ENCODE peak calls at places on chromosomes 1 and 21, in eight cellular contexts. One of them, this sample, is unnamed. For H3K4me1, the result is how much of the 10 kb centered on the place peaks cover.

GRCh38 chr1:163074716-163075284 is 5.6 kb downstream of the RGS4 start:
- DNase-seq in spleen: no peak
- DNase-seq in uterus: no peak
- DNase-seq in sigmoid colon: no peak
- DNase-seq in lower lobe of right lung: no peak
- DNase-seq in heart left ventricle: no peak
- DNase-seq in A549: no peak
- DNase-seq in tibial nerve: no peak
- DNase-seq in this sample: no peak

GRCh38 chr1:25610822-25611630 is 5.6 kb upstream of the MAN1C1 start:
- DNase-seq in tibial nerve: no peak
- DNase-seq in heart left ventricle: no peak
- DNase-seq in lower lobe of right lung: no peak
- DNase-seq in uterus: no peak
- DNase-seq in sigmoid colon: no peak
- DNase-seq in A549: no peak
- DNase-seq in spleen: no peak
- DNase-seq in this sample: no peak

GRCh38 chr1:23330846-23331245 is 13.2 kb downstream of the HNRNPR start:
- DNase-seq in sigmoid colon: no peak
- DNase-seq in spleen: no peak
- DNase-seq in uterus: no peak
- DNase-seq in A549: no peak
- DNase-seq in tibial nerve: no peak
- DNase-seq in heart left ventricle: no peak
- DNase-seq in lower lobe of right lung: no peak
- DNase-seq in this sample: no peak

GRCh38 chr21:36902793-36903192 is 63.7 kb downstream of the HLCS start:
- DNase-seq in tibial nerve: no peak
- DNase-seq in uterus: no peak
- DNase-seq in A549: no peak
- DNase-seq in spleen: no peak
- DNase-seq in sigmoid colon: no peak
- DNase-seq in heart left ventricle: no peak
- DNase-seq in lower lobe of right lung: no peak
- DNase-seq in this sample: no peak

GRCh38 chr1:86227026-86227425 is 70.5 kb upstream of the COL24A1 start:
- DNase-seq in tibial nerve: no peak
- DNase-seq in A549: no peak
- DNase-seq in uterus: no peak
- DNase-seq in sigmoid colon: no peak
- DNase-seq in spleen: no peak
- DNase-seq in lower lobe of right lung: no peak
- DNase-seq in heart left ventricle: no peak
- DNase-seq in this sample: no peak

GRCh38 chr1:198969981-198970380 is 331.1 kb downstream of the PTPRC start:
- DNase-seq in spleen: no peak
- DNase-seq in A549: no peak
- DNase-seq in heart left ventricle: no peak
- DNase-seq in tibial nerve: no peak
- DNase-seq in uterus: no peak
- DNase-seq in sigmoid colon: no peak
- DNase-seq in lower lobe of right lung: no peak
- DNase-seq in this sample: no peak

GRCh38 chr1:153610334-153611023 is 2.5 kb downstream of the S100A16 start:
- DNase-seq in heart left ventricle: no peak
- DNase-seq in tibial nerve: no peak
- DNase-seq in A549: peak
- DNase-seq in sigmoid colon: no peak
- DNase-seq in uterus: no peak
- DNase-seq in lower lobe of right lung: no peak
- DNase-seq in spleen: peak
- DNase-seq in this sample: no peak

GRCh38 chr1:116168277-116169032 is 57.3 kb downstream of the MAB21L3 start:
- DNase-seq in uterus: peak
- DNase-seq in spleen: peak
- DNase-seq in tibial nerve: peak
- DNase-seq in sigmoid colon: peak
- DNase-seq in lower lobe of right lung: peak
- DNase-seq in A549: peak
- DNase-seq in heart left ventricle: peak
- DNase-seq in this sample: peak

DNA sequence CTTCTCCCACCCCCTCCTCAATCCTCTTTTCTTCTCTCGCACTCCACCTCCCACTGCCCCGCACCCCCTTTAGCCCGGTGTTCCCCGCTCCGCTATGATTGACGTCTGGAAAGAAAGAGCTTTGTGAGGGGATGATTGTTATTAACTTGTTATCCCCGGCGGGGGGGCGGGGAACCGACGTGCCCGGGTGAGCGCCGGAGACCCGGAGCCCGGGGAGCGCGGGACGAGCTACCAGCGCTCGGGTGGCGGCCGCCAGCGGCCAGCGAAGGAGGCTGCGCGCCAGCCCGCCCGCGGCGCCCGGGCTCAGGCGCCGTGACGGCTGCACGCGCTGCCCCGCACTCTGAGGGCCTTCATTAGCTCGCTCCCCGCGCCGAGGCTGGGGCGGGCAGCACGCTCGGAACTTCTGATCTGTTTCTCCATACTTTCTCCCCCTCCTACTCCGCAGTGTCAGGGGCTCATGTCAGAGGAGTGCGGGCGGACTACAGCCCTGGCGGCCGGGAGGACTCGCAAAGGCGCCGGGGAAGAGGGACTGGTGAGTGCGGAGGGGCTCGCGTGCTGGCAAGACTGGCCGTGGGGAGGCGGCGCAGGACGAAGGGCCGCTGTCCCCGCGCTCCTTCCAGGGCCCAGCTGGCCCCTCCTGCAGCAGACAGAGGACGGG is 2.1 kb downstream of the LHX8 start:
- DNase-seq in heart left ventricle: no peak
- DNase-seq in sigmoid colon: peak
- DNase-seq in A549: peak
- DNase-seq in lower lobe of right lung: no peak
- DNase-seq in tibial nerve: no peak
- DNase-seq in uterus: no peak
- DNase-seq in spleen: no peak
- DNase-seq in this sample: no peak
- TF ChIP-seq CTCF in heart left ventricle: no peak
- TF ChIP-seq CTCF in sigmoid colon: no peak
- TF ChIP-seq CTCF in A549: no peak
- TF ChIP-seq CTCF in lower lobe of right lung: no peak
- TF ChIP-seq CTCF in tibial nerve: no peak
- TF ChIP-seq CTCF in uterus: no peak
- TF ChIP-seq CTCF in spleen: no peak
- TF ChIP-seq CTCF in this sample: no peak

GRCh38 chr1:231807498-231807897 is 180.9 kb downstream of the DISC1 start:
- DNase-seq in lower lobe of right lung: no peak
- DNase-seq in sigmoid colon: no peak
- DNase-seq in A549: no peak
- DNase-seq in tibial nerve: no peak
- DNase-seq in heart left ventricle: no peak
- DNase-seq in spleen: no peak
- DNase-seq in uterus: no peak
- DNase-seq in this sample: no peak

GRCh38 chr1:231800071-231800470 is 173.5 kb downstream of the DISC1 start:
- DNase-seq in lower lobe of right lung: no peak
- DNase-seq in heart left ventricle: no peak
- DNase-seq in spleen: no peak
- DNase-seq in sigmoid colon: no peak
- DNase-seq in uterus: no peak
- DNase-seq in tibial nerve: no peak
- DNase-seq in A549: no peak
- DNase-seq in this sample: no peak

GRCh38 chr1:231799363-231799986 is 172.9 kb downstream of the DISC1 start:
- DNase-seq in uterus: no peak
- DNase-seq in spleen: no peak
- DNase-seq in sigmoid colon: no peak
- DNase-seq in tibial nerve: no peak
- DNase-seq in lower lobe of right lung: no peak
- DNase-seq in heart left ventricle: no peak
- DNase-seq in A549: no peak
- DNase-seq in this sample: no peak

GRCh38 chr1:231806623-231807470 is 180.3 kb downstream of the DISC1 start:
- DNase-seq in lower lobe of right lung: peak
- DNase-seq in heart left ventricle: peak
- DNase-seq in A549: peak
- DNase-seq in tibial nerve: no peak
- DNase-seq in uterus: no peak
- DNase-seq in spleen: peak
- DNase-seq in sigmoid colon: peak
- DNase-seq in this sample: peak

GRCh38 chr1:231803353-231803752 is 176.8 kb downstream of the DISC1 start:
- DNase-seq in spleen: no peak
- DNase-seq in uterus: no peak
- DNase-seq in lower lobe of right lung: peak
- DNase-seq in tibial nerve: peak
- DNase-seq in heart left ventricle: no peak
- DNase-seq in A549: no peak
- DNase-seq in sigmoid colon: no peak
- DNase-seq in this sample: no peak
- H3K4me3 ChIP-seq in spleen: no peak
- H3K4me3 ChIP-seq in uterus: no peak
- H3K4me3 ChIP-seq in lower lobe of right lung: no peak
- H3K4me3 ChIP-seq in tibial nerve: no peak
- H3K4me3 ChIP-seq in heart left ventricle: no peak
- H3K4me3 ChIP-seq in A549: no peak
- H3K4me3 ChIP-seq in sigmoid colon: no peak
- H3K4me3 ChIP-seq in this sample: no peak

DNA sequence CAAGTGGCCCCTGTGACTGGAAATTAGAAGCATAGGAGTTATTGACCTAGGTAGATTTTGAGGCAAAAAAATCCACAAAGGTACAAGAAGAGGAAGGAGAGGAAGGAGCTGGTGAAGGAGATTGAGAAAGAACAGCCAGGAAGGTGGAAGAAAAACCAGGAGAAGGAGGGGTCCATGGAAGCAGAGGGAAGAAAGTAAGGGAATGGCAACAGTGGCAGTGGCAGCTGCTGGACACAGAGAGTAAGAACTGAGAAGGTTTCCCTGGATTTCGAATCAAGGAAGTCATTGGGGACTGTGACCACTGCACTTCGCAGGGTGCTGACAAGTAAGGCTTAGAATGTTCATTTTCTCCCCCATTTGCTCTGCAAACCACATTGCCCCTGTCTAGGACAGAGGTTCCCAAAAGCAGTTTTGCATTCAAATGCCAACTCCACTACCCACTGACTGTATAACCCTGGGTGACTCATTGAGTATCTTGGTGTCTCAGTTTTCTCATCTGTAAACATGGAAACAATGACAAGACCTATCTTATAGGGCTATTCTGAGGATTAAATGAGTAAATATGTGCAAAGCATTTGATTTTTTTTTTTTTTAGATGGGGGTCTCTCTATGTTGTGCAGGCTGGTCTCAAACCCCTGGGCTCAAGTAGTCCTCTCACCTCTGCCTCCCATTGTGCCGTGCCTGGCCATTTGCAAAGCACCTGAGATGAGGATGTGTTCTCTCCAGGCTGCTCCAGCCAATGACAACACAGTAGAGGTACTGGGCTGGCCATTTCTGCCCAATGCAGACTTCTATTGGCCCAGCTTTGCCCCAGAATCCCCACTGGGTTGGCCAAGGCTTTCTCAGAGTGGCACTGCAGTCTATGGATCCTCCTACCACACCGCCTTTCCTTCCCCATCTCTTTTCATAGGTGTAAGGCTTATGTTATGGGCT is 9.3 kb upstream of the CAPN2 start:
- DNase-seq in sigmoid colon: no peak
- DNase-seq in A549: peak
- DNase-seq in heart left ventricle: no peak
- DNase-seq in spleen: no peak
- DNase-seq in lower lobe of right lung: no peak
- DNase-seq in uterus: no peak
- DNase-seq in tibial nerve: no peak
- DNase-seq in this sample: no peak
- H3K4me1 ChIP-seq in sigmoid colon: under half
- H3K4me1 ChIP-seq in A549: half or more
- H3K4me1 ChIP-seq in heart left ventricle: under half
- H3K4me1 ChIP-seq in spleen: under half
- H3K4me1 ChIP-seq in lower lobe of right lung: under half
- H3K4me1 ChIP-seq in uterus: under half
- H3K4me1 ChIP-seq in tibial nerve: under half
- H3K4me1 ChIP-seq in this sample: under half

GRCh38 chr1:240602189-240602588 is 9.8 kb downstream of the GREM2 start:
- DNase-seq in A549: no peak
- DNase-seq in tibial nerve: no peak
- DNase-seq in sigmoid colon: no peak
- DNase-seq in spleen: no peak
- DNase-seq in uterus: no peak
- DNase-seq in lower lobe of right lung: no peak
- DNase-seq in heart left ventricle: no peak
- DNase-seq in this sample: no peak
- TF ChIP-seq CTCF in A549: peak
- TF ChIP-seq CTCF in tibial nerve: no peak
- TF ChIP-seq CTCF in sigmoid colon: no peak
- TF ChIP-seq CTCF in spleen: no peak
- TF ChIP-seq CTCF in uterus: no peak
- TF ChIP-seq CTCF in lower lobe of right lung: no peak
- TF ChIP-seq CTCF in heart left ventricle: no peak
- TF ChIP-seq CTCF in this sample: no peak

GRCh38 chr1:92859400-92860039 is 27.7 kb downstream of the RPL5 start:
- DNase-seq in tibial nerve: no peak
- DNase-seq in heart left ventricle: no peak
- DNase-seq in sigmoid colon: no peak
- DNase-seq in A549: no peak
- DNase-seq in spleen: no peak
- DNase-seq in lower lobe of right lung: no peak
- DNase-seq in uterus: no peak
- DNase-seq in this sample: no peak
- H3K4me3 ChIP-seq in tibial nerve: no peak
- H3K4me3 ChIP-seq in heart left ventricle: peak
- H3K4me3 ChIP-seq in sigmoid colon: peak
- H3K4me3 ChIP-seq in A549: no peak
- H3K4me3 ChIP-seq in spleen: no peak
- H3K4me3 ChIP-seq in lower lobe of right lung: no peak
- H3K4me3 ChIP-seq in uterus: no peak
- H3K4me3 ChIP-seq in this sample: peak

This sample was measured in upper lobe of right lung.